ENCODE peak calls at places on chromosome 18, in seven cellular contexts. One of them, this sample, is unnamed. For H3K36me3 and H3K9me3, the result is how much of the 10 kb centered on the place peaks cover.

GRCh38 chr18:49135871-49136270 is 185.1 kb upstream of the SMAD7 start:
- DNase-seq in transverse colon: no peak
- DNase-seq in CD8-positive, alpha-beta memory T cell: no peak
- DNase-seq in MM.1S: no peak
- DNase-seq in mammary epithelial cell: peak
- DNase-seq in lower lobe of right lung: no peak
- DNase-seq in upper lobe of right lung: no peak
- DNase-seq in this sample: no peak

GRCh38 chr18:59606193-59607175 is 90.7 kb downstream of the CCBE1 start:
- DNase-seq in transverse colon: no peak
- DNase-seq in CD8-positive, alpha-beta memory T cell: no peak
- DNase-seq in MM.1S: no peak
- DNase-seq in mammary epithelial cell: no peak
- DNase-seq in lower lobe of right lung: no peak
- DNase-seq in upper lobe of right lung: no peak
- DNase-seq in this sample: no peak

GRCh38 chr18:79680100-79680879 is 687 bp downstream of the CTDP1 start:
- DNase-seq in transverse colon: peak
- DNase-seq in CD8-positive, alpha-beta memory T cell: peak
- DNase-seq in MM.1S: peak
- DNase-seq in mammary epithelial cell: peak
- DNase-seq in lower lobe of right lung: peak
- DNase-seq in upper lobe of right lung: no peak
- DNase-seq in this sample: peak

GRCh38 chr18:57915241-57915640 is 112.1 kb upstream of the ATP8B1 start:
- DNase-seq in transverse colon: no peak
- DNase-seq in CD8-positive, alpha-beta memory T cell: no peak
- DNase-seq in MM.1S: no peak
- DNase-seq in mammary epithelial cell: no peak
- DNase-seq in lower lobe of right lung: no peak
- DNase-seq in upper lobe of right lung: no peak
- DNase-seq in this sample: no peak

GRCh38 chr18:42742474-42742873 is 373.0 kb downstream of the RIT2 start:
- DNase-seq in transverse colon: no peak
- DNase-seq in CD8-positive, alpha-beta memory T cell: no peak
- DNase-seq in MM.1S: no peak
- DNase-seq in mammary epithelial cell: no peak
- DNase-seq in lower lobe of right lung: no peak
- DNase-seq in upper lobe of right lung: no peak
- DNase-seq in this sample: no peak

GRCh38 chr18:56307354-56307753 is 331.0 kb downstream of the TXNL1 start:
- DNase-seq in transverse colon: no peak
- DNase-seq in CD8-positive, alpha-beta memory T cell: no peak
- DNase-seq in MM.1S: no peak
- DNase-seq in mammary epithelial cell: no peak
- DNase-seq in lower lobe of right lung: no peak
- DNase-seq in upper lobe of right lung: no peak
- DNase-seq in this sample: no peak

GRCh38 chr18:73545497-73545896 is 602.1 kb downstream of the FBXO15 start:
- DNase-seq in transverse colon: no peak
- DNase-seq in CD8-positive, alpha-beta memory T cell: no peak
- DNase-seq in MM.1S: no peak
- DNase-seq in mammary epithelial cell: no peak
- DNase-seq in lower lobe of right lung: no peak
- DNase-seq in upper lobe of right lung: no peak
- DNase-seq in this sample: no peak

GRCh38 chr18:79607361-79607930 is 72.2 kb upstream of the CTDP1 start:
- DNase-seq in transverse colon: no peak
- DNase-seq in CD8-positive, alpha-beta memory T cell: no peak
- DNase-seq in MM.1S: no peak
- DNase-seq in mammary epithelial cell: no peak
- DNase-seq in lower lobe of right lung: peak
- DNase-seq in upper lobe of right lung: peak
- DNase-seq in this sample: no peak

GRCh38 chr18:13703899-13704298 is 22.5 kb downstream of the FAM210A start:
- DNase-seq in transverse colon: no peak
- DNase-seq in CD8-positive, alpha-beta memory T cell: no peak
- DNase-seq in MM.1S: no peak
- DNase-seq in mammary epithelial cell: no peak
- DNase-seq in lower lobe of right lung: no peak
- DNase-seq in upper lobe of right lung: no peak
- DNase-seq in this sample: peak

DNA sequence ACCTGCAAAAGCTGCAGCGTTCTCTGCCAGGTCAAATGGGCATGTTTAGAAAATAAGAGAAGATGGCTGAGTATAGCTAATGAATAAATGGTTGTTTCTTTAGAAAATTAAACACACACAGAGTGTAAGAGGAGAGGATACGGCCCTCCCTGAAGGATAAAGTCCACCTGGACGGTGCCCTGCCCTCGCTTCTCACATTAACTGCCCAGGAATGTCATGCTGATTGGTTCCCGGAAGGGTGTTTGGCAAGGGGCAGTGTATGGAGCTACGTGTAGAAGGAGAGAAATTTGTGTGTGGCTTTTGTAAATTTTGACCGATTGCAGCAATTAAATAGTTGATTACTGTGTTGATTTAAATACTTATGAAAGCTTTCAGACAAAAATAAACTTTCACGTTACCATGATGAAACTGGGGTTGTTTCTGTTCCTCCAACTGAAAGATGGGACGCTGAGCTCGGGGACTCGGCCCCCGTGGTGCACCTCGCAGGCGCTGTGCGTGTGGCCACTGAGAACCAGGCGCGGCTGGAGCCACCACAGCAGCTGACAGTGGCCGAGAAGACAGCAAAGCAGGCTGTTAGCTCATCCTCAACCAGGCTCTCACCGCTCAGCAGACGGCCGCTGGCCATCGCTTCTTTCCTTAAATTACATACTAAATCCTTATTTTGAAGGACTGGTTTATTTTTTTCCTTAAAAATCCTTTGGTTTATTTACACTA is 22.7 kb downstream of the MPPE1 start:
- DNase-seq in transverse colon: peak
- DNase-seq in CD8-positive, alpha-beta memory T cell: no peak
- DNase-seq in MM.1S: no peak
- DNase-seq in mammary epithelial cell: no peak
- DNase-seq in lower lobe of right lung: peak
- DNase-seq in upper lobe of right lung: no peak
- DNase-seq in this sample: no peak
- H3K36me3 ChIP-seq in transverse colon: under half
- H3K36me3 ChIP-seq in CD8-positive, alpha-beta memory T cell: under half
- H3K36me3 ChIP-seq in MM.1S: under half
- H3K36me3 ChIP-seq in mammary epithelial cell: under half
- H3K36me3 ChIP-seq in lower lobe of right lung: half or more
- H3K36me3 ChIP-seq in upper lobe of right lung: half or more
- H3K36me3 ChIP-seq in this sample: half or more

DNA sequence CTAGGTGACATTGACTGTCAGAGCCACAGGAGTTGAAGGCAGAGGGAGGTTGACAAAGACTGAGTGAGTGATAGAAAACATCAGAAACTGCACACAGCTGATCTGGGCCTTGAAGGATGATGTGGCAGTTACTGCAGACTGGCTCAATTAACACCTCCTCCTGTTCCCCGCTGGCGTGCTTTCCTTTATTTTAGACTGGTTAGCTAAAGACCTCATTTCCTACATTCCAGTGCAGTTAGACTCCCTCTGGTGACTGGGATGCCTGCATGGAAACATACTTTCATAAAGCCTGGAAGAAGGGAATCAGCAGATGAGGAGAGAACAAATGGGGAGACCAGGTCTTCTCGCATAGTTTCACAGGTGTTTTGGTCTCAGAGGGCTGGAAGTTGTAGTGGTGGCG is 7.1 kb downstream of the TPGS2 start:
- DNase-seq in transverse colon: no peak
- DNase-seq in CD8-positive, alpha-beta memory T cell: no peak
- DNase-seq in MM.1S: no peak
- DNase-seq in mammary epithelial cell: no peak
- DNase-seq in lower lobe of right lung: no peak
- DNase-seq in upper lobe of right lung: no peak
- DNase-seq in this sample: no peak
- H3K27ac ChIP-seq in transverse colon: no peak
- H3K27ac ChIP-seq in CD8-positive, alpha-beta memory T cell: no peak
- H3K27ac ChIP-seq in MM.1S: no peak
- H3K27ac ChIP-seq in mammary epithelial cell: no peak
- H3K27ac ChIP-seq in lower lobe of right lung: no peak
- H3K27ac ChIP-seq in upper lobe of right lung: no peak
- H3K27ac ChIP-seq in this sample: no peak

GRCh38 chr18:12296087-12296403 is 12.0 kb upstream of the TUBB6 start:
- DNase-seq in transverse colon: no peak
- DNase-seq in CD8-positive, alpha-beta memory T cell: no peak
- DNase-seq in MM.1S: no peak
- DNase-seq in mammary epithelial cell: peak
- DNase-seq in lower lobe of right lung: no peak
- DNase-seq in upper lobe of right lung: peak
- DNase-seq in this sample: no peak

GRCh38 chr18:12301263-12302005 is 6.6 kb upstream of the TUBB6 start:
- DNase-seq in transverse colon: no peak
- DNase-seq in CD8-positive, alpha-beta memory T cell: no peak
- DNase-seq in MM.1S: no peak
- DNase-seq in mammary epithelial cell: no peak
- DNase-seq in lower lobe of right lung: no peak
- DNase-seq in upper lobe of right lung: no peak
- DNase-seq in this sample: no peak

GRCh38 chr18:12302391-12303147 is 5.5 kb upstream of the TUBB6 start:
- DNase-seq in transverse colon: no peak
- DNase-seq in CD8-positive, alpha-beta memory T cell: no peak
- DNase-seq in MM.1S: no peak
- DNase-seq in mammary epithelial cell: no peak
- DNase-seq in lower lobe of right lung: no peak
- DNase-seq in upper lobe of right lung: no peak
- DNase-seq in this sample: no peak

GRCh38 chr18:12296457-12296856 is 11.6 kb upstream of the TUBB6 start:
- DNase-seq in transverse colon: no peak
- DNase-seq in CD8-positive, alpha-beta memory T cell: no peak
- DNase-seq in MM.1S: no peak
- DNase-seq in mammary epithelial cell: no peak
- DNase-seq in lower lobe of right lung: no peak
- DNase-seq in upper lobe of right lung: peak
- DNase-seq in this sample: no peak

GRCh38 chr18:12299862-12300261 is 8.2 kb upstream of the TUBB6 start:
- DNase-seq in transverse colon: no peak
- DNase-seq in CD8-positive, alpha-beta memory T cell: no peak
- DNase-seq in MM.1S: no peak
- DNase-seq in mammary epithelial cell: no peak
- DNase-seq in lower lobe of right lung: no peak
- DNase-seq in upper lobe of right lung: no peak
- DNase-seq in this sample: no peak
- H3K9me3 ChIP-seq in transverse colon: under half
- H3K9me3 ChIP-seq in CD8-positive, alpha-beta memory T cell: under half
- H3K9me3 ChIP-seq in MM.1S: under half
- H3K9me3 ChIP-seq in mammary epithelial cell: under half
- H3K9me3 ChIP-seq in lower lobe of right lung: under half
- H3K9me3 ChIP-seq in upper lobe of right lung: under half
- H3K9me3 ChIP-seq in this sample: under half

GRCh38 chr18:2917255-2918047 is 70.6 kb downstream of the EMILIN2 start:
- DNase-seq in transverse colon: no peak
- DNase-seq in CD8-positive, alpha-beta memory T cell: no peak
- DNase-seq in MM.1S: no peak
- DNase-seq in mammary epithelial cell: no peak
- DNase-seq in lower lobe of right lung: no peak
- DNase-seq in upper lobe of right lung: no peak
- DNase-seq in this sample: no peak

GRCh38 chr18:2913398-2914005 is 66.7 kb downstream of the EMILIN2 start:
- DNase-seq in transverse colon: no peak
- DNase-seq in CD8-positive, alpha-beta memory T cell: no peak
- DNase-seq in MM.1S: no peak
- DNase-seq in mammary epithelial cell: no peak
- DNase-seq in lower lobe of right lung: no peak
- DNase-seq in upper lobe of right lung: no peak
- DNase-seq in this sample: no peak

GRCh38 chr18:2914185-2914584 is 67.4 kb downstream of the EMILIN2 start:
- DNase-seq in transverse colon: no peak
- DNase-seq in CD8-positive, alpha-beta memory T cell: no peak
- DNase-seq in MM.1S: no peak
- DNase-seq in mammary epithelial cell: no peak
- DNase-seq in lower lobe of right lung: no peak
- DNase-seq in upper lobe of right lung: no peak
- DNase-seq in this sample: no peak

GRCh38 chr18:2914844-2915243 is 68.0 kb downstream of the EMILIN2 start:
- DNase-seq in transverse colon: no peak
- DNase-seq in CD8-positive, alpha-beta memory T cell: no peak
- DNase-seq in MM.1S: no peak
- DNase-seq in mammary epithelial cell: no peak
- DNase-seq in lower lobe of right lung: no peak
- DNase-seq in upper lobe of right lung: no peak
- DNase-seq in this sample: no peak

DNA sequence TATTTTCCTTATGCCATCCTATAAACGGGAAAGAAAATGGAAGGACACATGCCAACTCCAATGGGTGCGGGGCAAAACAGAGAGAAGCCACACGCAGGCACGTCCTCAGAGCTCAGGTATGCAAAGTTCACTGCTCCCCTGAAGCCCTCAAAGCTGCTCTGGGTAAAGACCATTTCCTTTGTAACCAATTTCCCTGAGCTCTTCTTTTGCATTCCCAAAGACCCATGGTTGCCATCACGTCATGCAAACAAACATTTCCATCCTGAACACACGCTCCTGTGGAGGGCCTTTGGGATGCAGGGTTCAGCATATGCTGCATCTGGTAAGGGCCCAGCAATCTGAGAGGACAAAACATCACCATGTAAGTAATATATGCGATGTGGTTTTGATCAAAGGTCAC is 69.4 kb downstream of the EMILIN2 start:
- DNase-seq in transverse colon: no peak
- DNase-seq in CD8-positive, alpha-beta memory T cell: no peak
- DNase-seq in MM.1S: no peak
- DNase-seq in mammary epithelial cell: no peak
- DNase-seq in lower lobe of right lung: no peak
- DNase-seq in upper lobe of right lung: no peak
- DNase-seq in this sample: no peak
- H3K36me3 ChIP-seq in transverse colon: under half
- H3K36me3 ChIP-seq in CD8-positive, alpha-beta memory T cell: under half
- H3K36me3 ChIP-seq in MM.1S: under half
- H3K36me3 ChIP-seq in mammary epithelial cell: under half
- H3K36me3 ChIP-seq in lower lobe of right lung: half or more
- H3K36me3 ChIP-seq in upper lobe of right lung: half or more
- H3K36me3 ChIP-seq in this sample: half or more

GRCh38 chr18:77054288-77054605 is 78.3 kb downstream of the MBP start:
- DNase-seq in transverse colon: no peak
- DNase-seq in CD8-positive, alpha-beta memory T cell: no peak
- DNase-seq in MM.1S: no peak
- DNase-seq in mammary epithelial cell: no peak
- DNase-seq in lower lobe of right lung: no peak
- DNase-seq in upper lobe of right lung: no peak
- DNase-seq in this sample: no peak
- H3K27ac ChIP-seq in transverse colon: peak
- H3K27ac ChIP-seq in CD8-positive, alpha-beta memory T cell: peak
- H3K27ac ChIP-seq in MM.1S: peak
- H3K27ac ChIP-seq in mammary epithelial cell: no peak
- H3K27ac ChIP-seq in lower lobe of right lung: peak
- H3K27ac ChIP-seq in upper lobe of right lung: peak
- H3K27ac ChIP-seq in this sample: peak